ENCODE peak calls at places on chromosomes 11 and 22, in five cellular contexts. Y, R, C, M and J are unnamed samples.

GRCh38 chr11:1338201-1339065 is 29.0 kb upstream of the TOLLIP start:
- DNase-seq in Y (no peak), R (no peak), C (no peak), M (no peak), J (no peak)

GRCh38 chr11:19628018-19628417 is 84.6 kb upstream of the NAV2 start:
- DNase-seq in Y (no peak), R (peak), C (no peak), M (no peak), J (no peak)

GRCh38 chr22:46053563-46054090 is 76.7 kb upstream of the WNT7B start:
- DNase-seq in Y (peak), R (peak), C (no peak), M (no peak), J (peak)

GRCh38 chr11:115901069-115901468 is 396.9 kb upstream of the CADM1 start:
- DNase-seq in Y (no peak), R (no peak), C (no peak), M (no peak), J (no peak)

GRCh38 chr11:100830295-100830694 is 143.2 kb downstream of the ARHGAP42 start:
- DNase-seq in Y (no peak), R (no peak), C (no peak), M (no peak), J (peak)

GRCh38 chr11:39327302-39327701 is 2132.2 kb downstream of the LRRC4C start:
- DNase-seq in Y (no peak), R (no peak), C (no peak), M (no peak), J (no peak)

GRCh38 chr11:9057032-9057431 is 34.4 kb downstream of the SCUBE2 start:
- DNase-seq in Y (no peak), R (peak), C (no peak), M (no peak), J (no peak)

GRCh38 chr22:37607010-37607911 is 1.4 kb upstream of the GGA1 start:
- DNase-seq in Y (peak), R (peak), C (peak), M (peak), J (peak)

GRCh38 chr11:23090659-23091058 is 230.4 kb upstream of the CCDC179 start:
- DNase-seq in Y (no peak), R (no peak), C (no peak), M (no peak), J (no peak)

GRCh38 chr11:121240650-121241299 is 51.8 kb upstream of the SC5D start:
- DNase-seq in Y (no peak), R (no peak), C (no peak), M (no peak), J (no peak)

DNA sequence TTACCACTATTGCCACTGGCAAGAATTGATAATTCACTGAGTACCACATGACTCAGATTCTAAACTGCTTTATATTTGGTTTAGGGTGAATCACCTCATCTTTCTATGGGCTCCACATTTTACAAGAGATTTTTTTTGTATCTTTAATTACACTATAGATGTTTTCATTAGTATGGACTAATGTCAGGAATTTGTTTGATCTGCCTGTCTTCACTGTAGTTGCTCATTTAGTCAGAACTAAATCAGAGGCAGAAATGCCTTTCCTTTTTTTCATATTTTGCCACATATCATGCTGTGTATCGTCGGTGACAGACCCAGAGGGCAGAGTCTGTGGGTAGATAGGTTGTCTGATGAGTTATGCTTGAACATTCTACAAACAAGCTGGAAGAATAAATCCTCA is 524.1 kb downstream of the METTL15 start:
- DNase-seq in Y (no peak), R (peak), C (no peak), M (peak), J (no peak)
- TF ChIP-seq BHLHE40 in Y (no peak), R (no peak), C (no peak), M (no peak), J (no peak)

GRCh38 chr22:47129902-47130301 is 367.5 kb downstream of the TBC1D22A start:
- DNase-seq in Y (peak), R (no peak), C (no peak), M (peak), J (no peak)
- TF ChIP-seq BHLHE40 in Y (peak), R (no peak), C (no peak), M (no peak), J (no peak)

DNA sequence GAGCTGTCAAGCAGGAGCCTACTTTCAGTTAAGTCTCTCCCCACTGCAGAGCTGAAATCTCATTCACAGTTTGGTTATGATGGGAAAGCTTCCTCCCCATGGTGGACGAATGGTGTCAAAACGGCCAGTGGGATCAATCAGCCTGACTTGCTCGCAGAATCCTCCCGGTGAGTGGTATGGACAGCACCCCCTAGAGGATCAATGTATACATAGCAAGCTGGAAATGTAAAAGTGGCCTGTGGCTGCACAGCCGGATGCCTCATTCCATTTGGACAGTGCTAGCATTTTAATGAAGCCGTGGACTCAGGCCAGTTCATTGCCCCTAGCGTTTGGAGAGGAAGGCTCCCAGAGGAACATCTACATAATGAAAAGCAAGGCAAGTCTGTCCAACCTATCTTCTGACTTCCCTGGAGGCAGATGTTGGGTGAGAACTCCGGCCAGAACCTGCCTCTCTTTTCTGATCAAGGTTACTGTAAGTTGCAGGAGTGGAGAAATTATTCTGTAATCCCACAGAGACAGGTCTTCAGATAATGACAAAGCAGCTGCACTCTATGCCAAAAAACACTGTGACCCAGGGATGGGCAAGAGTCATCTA is 942.3 kb downstream of the NTM start:
- DNase-seq in Y (peak), R (peak), C (no peak), M (peak), J (peak)
- TF ChIP-seq BHLHE40 in Y (no peak), R (no peak), C (no peak), M (no peak), J (no peak)

GRCh38 chr11:68044145-68044813 is 5.5 kb downstream of the TCIRG1 start:
- DNase-seq in Y (no peak), R (no peak), C (no peak), M (no peak), J (no peak)

GRCh38 chr11:68042219-68043028 is 3.6 kb downstream of the TCIRG1 start:
- DNase-seq in Y (no peak), R (no peak), C (no peak), M (no peak), J (no peak)

GRCh38 chr11:68043029-68043348 is 4.2 kb downstream of the TCIRG1 start:
- DNase-seq in Y (peak), R (no peak), C (no peak), M (no peak), J (no peak)

GRCh38 chr11:68044898-68045351 is 6.1 kb downstream of the TCIRG1 start:
- DNase-seq in Y (no peak), R (no peak), C (no peak), M (no peak), J (no peak)

DNA sequence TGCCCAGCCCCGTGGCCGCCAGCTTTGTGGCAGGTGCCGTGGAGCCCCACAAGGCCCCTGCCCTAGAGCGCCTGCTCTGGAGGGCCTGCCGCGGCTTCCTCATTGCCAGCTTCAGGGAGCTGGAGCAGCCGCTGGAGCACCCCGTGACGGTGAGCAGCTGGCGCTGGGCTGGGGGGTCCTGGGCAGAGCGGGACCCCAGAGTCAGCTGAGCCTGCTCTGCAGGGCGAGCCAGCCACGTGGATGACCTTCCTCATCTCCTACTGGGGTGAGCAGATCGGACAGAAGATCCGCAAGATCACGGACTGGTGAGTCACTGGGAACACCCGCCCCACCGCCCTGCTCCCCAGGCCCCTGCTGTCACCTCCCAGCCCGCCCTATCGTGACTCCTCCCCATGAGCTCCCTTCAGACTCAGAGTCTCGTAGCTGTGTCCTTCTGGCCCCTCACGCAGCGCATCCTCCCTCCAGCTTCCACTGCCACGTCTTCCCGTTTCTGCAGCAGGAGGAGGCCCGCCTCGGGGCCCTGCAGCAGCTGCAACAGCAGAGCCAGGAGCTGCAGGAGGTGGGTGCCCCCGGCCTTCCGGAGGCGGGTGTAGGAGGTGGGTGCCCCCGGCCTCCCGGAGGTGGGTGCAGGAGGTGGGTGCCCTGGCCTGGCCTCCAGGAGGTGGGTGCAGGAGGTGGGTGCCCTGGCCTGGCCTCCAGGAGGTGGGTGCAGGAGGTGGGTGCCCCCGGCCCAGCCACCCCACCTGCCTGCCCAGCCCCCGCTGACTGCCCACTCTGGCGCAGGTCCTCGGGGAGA is 4.7 kb downstream of the TCIRG1 start:
- DNase-seq in Y (peak), R (peak), C (no peak), M (peak), J (no peak)
- TF ChIP-seq BHLHE40 in Y (peak), R (no peak), C (no peak), M (no peak), J (no peak)

DNA sequence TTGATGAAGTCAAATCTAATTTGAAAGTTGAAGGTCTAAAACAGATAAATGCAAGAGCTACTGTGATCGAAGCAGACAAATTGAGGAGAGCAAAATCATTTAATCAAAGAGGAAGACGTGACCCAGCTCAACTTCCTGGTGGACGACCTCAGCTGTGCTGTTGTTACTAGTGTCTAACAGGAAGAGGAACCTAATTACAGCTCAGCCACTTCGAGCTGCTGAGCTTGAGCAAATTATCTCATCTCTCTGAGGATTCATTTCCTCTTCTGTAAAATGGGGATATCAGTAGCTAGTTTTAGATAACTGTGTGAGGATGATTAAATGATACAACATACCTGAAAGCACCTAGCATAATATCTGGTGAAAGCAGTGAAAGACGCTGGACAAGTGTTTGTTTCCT is 48.6 kb upstream of the OLFML1 start:
- DNase-seq in Y (no peak), R (no peak), C (no peak), M (no peak), J (no peak)
- TF ChIP-seq BHLHE40 in Y (no peak), R (no peak), C (no peak), M (no peak), J (no peak)

DNA sequence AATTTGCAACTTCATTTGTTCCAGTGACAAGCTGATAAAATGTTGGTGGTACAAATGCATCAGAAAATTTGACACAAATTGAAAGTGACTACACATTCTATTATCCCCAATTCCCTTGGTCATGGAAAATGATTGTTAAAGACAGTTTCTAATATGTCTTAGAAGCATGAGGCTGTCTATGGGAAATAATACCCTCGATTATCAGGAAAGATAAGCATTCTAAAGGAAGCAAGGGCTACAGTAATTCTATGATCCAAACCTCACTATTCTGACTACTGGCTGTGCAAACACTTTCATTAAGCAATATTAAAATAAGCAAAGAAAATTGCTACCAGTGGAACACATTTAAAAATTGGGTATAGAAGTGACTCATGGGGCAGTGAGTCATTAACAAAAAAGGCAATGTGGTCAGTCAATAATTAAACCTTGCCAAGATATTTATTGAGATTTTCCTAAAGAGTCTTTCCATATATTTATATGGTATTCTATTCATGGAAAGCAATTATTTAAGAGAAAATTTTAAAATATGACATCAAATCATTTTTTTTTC is 1415.2 kb upstream of the TENM4 start:
- DNase-seq in Y (no peak), R (no peak), C (no peak), M (no peak), J (no peak)
- TF ChIP-seq BHLHE40 in Y (no peak), R (no peak), C (no peak), M (no peak), J (no peak)

DNA sequence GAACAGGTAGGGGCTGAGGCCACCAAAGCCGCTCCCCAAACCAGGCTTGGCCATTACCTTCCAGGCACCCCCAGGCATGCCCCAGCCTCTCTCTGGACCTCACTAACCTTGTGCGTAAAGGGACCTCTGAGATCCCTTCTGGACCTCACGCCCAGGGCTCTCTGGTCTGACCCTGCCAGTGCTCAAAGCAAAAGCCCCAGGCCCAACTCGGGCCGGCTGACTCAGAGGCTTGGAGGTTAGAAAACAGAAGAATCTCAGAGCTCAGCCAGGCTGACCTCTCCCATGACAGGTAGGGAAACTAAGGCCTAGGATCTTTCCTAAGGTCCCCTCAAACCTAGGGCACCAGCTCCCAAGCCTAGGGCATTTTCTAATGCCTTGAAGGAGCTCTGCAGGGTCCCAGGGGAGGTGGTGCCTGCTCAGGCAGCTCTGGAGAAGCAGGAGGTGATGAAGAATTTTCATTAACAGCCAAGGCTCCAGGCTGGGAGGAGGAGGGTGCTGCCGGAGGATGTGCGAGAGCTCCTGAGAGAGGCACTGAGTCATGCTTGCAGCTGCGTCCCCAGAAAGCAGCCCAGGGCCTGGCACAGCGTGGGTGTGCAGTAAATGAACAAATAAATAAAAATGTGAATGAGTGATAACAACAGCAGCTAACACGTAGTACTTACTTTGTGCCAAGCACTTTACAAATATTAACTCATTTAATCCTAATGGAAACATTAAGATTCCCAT is 25.6 kb downstream of the ARRB1 start:
- DNase-seq in Y (peak), R (peak), C (no peak), M (peak), J (no peak)
- TF ChIP-seq BHLHE40 in Y (no peak), R (peak), C (no peak), M (no peak), J (no peak)

GRCh38 chr11:102295045-102295444 is 22.2 kb upstream of the BIRC3 start:
- DNase-seq in Y (no peak), R (no peak), C (no peak), M (no peak), J (no peak)

GRCh38 chr11:102291831-102292230 is 25.5 kb upstream of the BIRC3 start:
- DNase-seq in Y (no peak), R (no peak), C (no peak), M (no peak), J (no peak)

GRCh38 chr11:102292951-102293350 is 24.3 kb upstream of the BIRC3 start:
- DNase-seq in Y (no peak), R (no peak), C (no peak), M (no peak), J (no peak)

GRCh38 chr11:102289510-102290078 is 27.7 kb upstream of the BIRC3 start:
- DNase-seq in Y (no peak), R (no peak), C (no peak), M (no peak), J (no peak)

DNA sequence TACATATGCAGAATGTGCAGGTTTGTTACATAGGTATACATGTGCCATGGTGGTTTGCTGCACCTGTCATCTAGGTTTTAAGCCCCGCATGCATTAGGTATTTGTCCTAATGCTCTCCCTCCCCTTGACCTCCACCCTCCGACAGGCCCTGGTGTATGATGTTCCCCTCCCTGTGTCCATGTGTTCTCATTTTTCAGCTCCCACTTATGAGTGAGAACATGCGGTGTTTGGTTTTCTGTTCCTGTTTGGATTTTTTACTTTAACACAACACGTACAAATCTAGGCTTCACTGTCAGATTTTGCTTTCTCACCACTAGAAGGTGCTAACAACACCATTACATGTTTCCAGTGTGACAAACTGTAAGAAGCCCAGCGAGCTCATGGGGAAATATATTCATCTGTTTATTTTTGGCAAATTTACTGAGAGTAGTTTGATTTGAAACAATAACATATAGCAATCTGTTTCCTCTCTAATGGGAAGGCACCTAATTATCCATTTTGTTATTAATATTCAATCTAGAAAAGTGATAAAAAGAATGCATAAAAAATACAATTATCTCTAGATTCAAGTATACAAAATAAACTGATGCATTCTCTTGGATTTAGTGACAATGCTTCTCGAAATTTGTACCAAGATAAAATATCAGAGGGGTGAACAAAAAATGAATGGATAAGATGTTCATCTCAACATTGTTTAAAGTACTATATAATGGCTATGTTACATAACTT is 23.2 kb upstream of the BIRC3 start:
- DNase-seq in Y (no peak), R (peak), C (peak), M (peak), J (peak)
- TF ChIP-seq BHLHE40 in Y (no peak), R (no peak), C (no peak), M (no peak), J (no peak)

DNA sequence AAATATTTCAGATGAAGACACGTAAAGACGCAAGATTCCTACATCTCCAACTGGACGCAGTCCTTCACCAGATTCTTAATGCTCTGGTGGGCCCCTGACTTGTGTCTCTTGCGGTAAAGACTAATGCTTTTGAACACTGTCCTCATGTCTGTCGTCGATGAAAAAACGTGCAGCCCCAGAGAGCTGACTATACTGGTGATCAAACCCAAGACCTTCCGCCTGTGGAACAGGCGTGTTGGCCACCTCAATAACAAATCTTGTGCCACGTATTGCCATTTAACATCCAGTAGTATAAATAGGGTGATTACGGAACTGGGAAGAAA is 45.5 kb downstream of the OR4D9 start:
- DNase-seq in Y (no peak), R (no peak), C (peak), M (peak), J (no peak)
- TF ChIP-seq BHLHE40 in Y (no peak), R (no peak), C (no peak), M (no peak), J (no peak)

DNA sequence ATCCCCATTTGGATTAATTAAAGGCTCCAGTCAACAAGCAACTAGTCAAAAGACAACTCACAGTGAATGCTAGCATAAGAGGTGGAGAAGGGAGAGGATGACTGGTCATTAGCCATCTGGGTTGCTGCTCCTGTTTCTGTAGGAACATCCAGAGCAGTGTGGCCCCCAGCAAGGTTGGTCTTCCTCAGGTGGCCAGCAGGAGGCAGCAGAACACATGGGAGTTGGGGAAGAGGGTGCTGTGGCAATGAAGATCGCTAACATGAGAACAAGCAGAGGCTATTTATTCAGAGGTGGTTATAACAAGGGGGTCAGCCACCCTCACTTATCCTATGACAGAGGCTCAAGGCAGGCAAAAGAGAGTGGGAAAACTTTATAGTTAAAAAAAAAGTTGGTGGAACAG is 21.3 kb downstream of the IZUMO1R start:
- DNase-seq in Y (peak), R (peak), C (peak), M (peak), J (peak)
- TF ChIP-seq BHLHE40 in Y (no peak), R (no peak), C (no peak), M (no peak), J (no peak)